ENCODE peak calls at places on chromosomes 11 and 22, in six cellular contexts. W is MM.1S, L is GM23248, Y is body of pancreas, J is IMR-90, F is heart right ventricle. S is an unnamed sample.
A peak's percentile ranks its signal among the peaks of the same experiment; 100 is the strongest.

GRCh38 chr11:32527191-32527590 is 56.4 kb upstream of the EIF3M start:
- DNase-seq in W (no peak), J (no peak), Y (no peak), F (no peak), L (no peak), S (no peak)

GRCh38 chr11:5345831-5346230 is 2.5 kb upstream of the OR51B5 start:
- DNase-seq in Y (no peak), J (peak; percentile 45), W (no peak), F (no peak), L (no peak), S (no peak)

GRCh38 chr11:128488471-128488870 is 98.9 kb downstream of the ETS1 start:
- DNase-seq in F (no peak), J (peak; percentile 98), L (peak; percentile 97), W (no peak), Y (no peak), S (no peak)

GRCh38 chr11:76577921-76578654 is 92.5 kb downstream of the LRRC32 start:
- DNase-seq in Y (no peak), J (no peak), L (no peak), F (peak; percentile 32), W (no peak), S (no peak)

GRCh38 chr11:41119484-41119883 is 340.0 kb downstream of the LRRC4C start:
- DNase-seq in F (no peak), J (no peak), L (no peak), Y (no peak), W (peak; percentile 55), S (no peak)

GRCh38 chr11:76793834-76794291 is 10.7 kb downstream of the TSKU start:
- DNase-seq in J (no peak), L (no peak), W (no peak), F (no peak), Y (no peak), S (no peak)

GRCh38 chr22:44532466-44533025 is 34.5 kb upstream of the RTL6 start:
- DNase-seq in Y (no peak), L (no peak), F (no peak), J (no peak), W (no peak), S (no peak)

GRCh38 chr11:15622231-15622890 is 507.6 kb downstream of the INSC start:
- DNase-seq in J (no peak), Y (no peak), W (no peak), F (no peak), L (no peak), S (no peak)

GRCh38 chr11:128472128-128473110 is 114.9 kb downstream of the ETS1 start:
- DNase-seq in L (peak; percentile 67), W (peak; percentile 60), J (peak; percentile 79), Y (no peak), F (no peak), S (no peak)

GRCh38 chr11:60798631-60799030 is 13.5 kb downstream of the MS4A10 start:
- DNase-seq in F (no peak), W (no peak), Y (no peak), J (no peak), L (no peak), S (no peak)

GRCh38 chr11:60803273-60803936 is 18.3 kb downstream of the MS4A10 start:
- DNase-seq in Y (no peak), J (no peak), L (peak; percentile 7), F (no peak), W (no peak), S (no peak)

GRCh38 chr11:60795291-60795690 is 10.2 kb downstream of the MS4A10 start:
- DNase-seq in L (no peak), J (no peak), F (no peak), Y (no peak), W (no peak), S (no peak)

GRCh38 chr11:60801194-60801593 is 16.1 kb downstream of the MS4A10 start:
- DNase-seq in W (no peak), F (no peak), L (no peak), J (no peak), Y (no peak), S (no peak)

GRCh38 chr11:60797846-60798630 is 12.9 kb downstream of the MS4A10 start:
- DNase-seq in W (no peak), Y (no peak), J (no peak), L (no peak), F (no peak), S (no peak)
- H3K4me1 ChIP-seq in W (no peaks in the 10 kb centered on the region), Y (no peaks in the 10 kb centered on the region), J (no peaks in the 10 kb centered on the region), L (no peaks in the 10 kb centered on the region), F (no peaks in the 10 kb centered on the region), S (no peaks in the 10 kb centered on the region)

GRCh38 chr11:34052036-34052607 is 591 bp downstream of the CAPRIN1 start:
- DNase-seq in J (peak; percentile 84), Y (peak; percentile 87), F (peak; percentile 93), L (peak; percentile 94), W (peak; percentile 91), S (peak; percentile 99)

GRCh38 chr11:34053161-34053686 is 1.7 kb downstream of the CAPRIN1 start:
- DNase-seq in W (peak; percentile 79), L (peak; percentile 91), Y (peak; percentile 62), F (peak; percentile 74), J (peak; percentile 76), S (peak; percentile 98)

GRCh38 chr11:34055218-34056000 is 3.9 kb downstream of the CAPRIN1 start:
- DNase-seq in F (no peak), J (no peak), Y (no peak), L (no peak), W (no peak), S (peak; percentile 60)

GRCh38 chr11:34052608-34053160 is 1.2 kb downstream of the CAPRIN1 start:
- DNase-seq in W (peak; percentile 16), J (no peak), Y (peak; percentile 26), F (no peak), L (peak; percentile 54), S (peak; percentile 77)

GRCh38 chr11:34056672-34057071 is 5.1 kb downstream of the CAPRIN1 start:
- DNase-seq in L (no peak), F (no peak), W (no peak), J (no peak), Y (no peak), S (no peak)
- H3K4me1 ChIP-seq in L (peaks cover 33% of the 10 kb centered on the region), F (peaks cover 50% of the 10 kb centered on the region), W (peaks cover 19% of the 10 kb centered on the region), J (peaks cover 8% of the 10 kb centered on the region), Y (peaks cover 58% of the 10 kb centered on the region), S (peaks cover 63% of the 10 kb centered on the region)

GRCh38 chr11:94737171-94737611 is 31.0 kb upstream of the AMOTL1 start:
- DNase-seq in F (no peak), Y (no peak), W (no peak), J (peak; percentile 54), L (peak; percentile 44), S (no peak)
- H3K4me1 ChIP-seq in F (peaks cover 23% of the 10 kb centered on the region), Y (peaks cover 47% of the 10 kb centered on the region), W (no peaks in the 10 kb centered on the region), J (peaks cover 12% of the 10 kb centered on the region), L (peaks cover 27% of the 10 kb centered on the region), S (peaks cover 41% of the 10 kb centered on the region)

GRCh38 chr11:94754335-94754734 is 13.8 kb upstream of the AMOTL1 start:
- DNase-seq in Y (no peak), W (no peak), L (no peak), F (no peak), J (no peak), S (no peak)
- H3K4me1 ChIP-seq in Y (peaks cover 21% of the 10 kb centered on the region), W (no peaks in the 10 kb centered on the region), L (peaks cover 38% of the 10 kb centered on the region), F (peaks cover 4% of the 10 kb centered on the region), J (peaks cover 10% of the 10 kb centered on the region), S (peaks cover 19% of the 10 kb centered on the region)

DNA sequence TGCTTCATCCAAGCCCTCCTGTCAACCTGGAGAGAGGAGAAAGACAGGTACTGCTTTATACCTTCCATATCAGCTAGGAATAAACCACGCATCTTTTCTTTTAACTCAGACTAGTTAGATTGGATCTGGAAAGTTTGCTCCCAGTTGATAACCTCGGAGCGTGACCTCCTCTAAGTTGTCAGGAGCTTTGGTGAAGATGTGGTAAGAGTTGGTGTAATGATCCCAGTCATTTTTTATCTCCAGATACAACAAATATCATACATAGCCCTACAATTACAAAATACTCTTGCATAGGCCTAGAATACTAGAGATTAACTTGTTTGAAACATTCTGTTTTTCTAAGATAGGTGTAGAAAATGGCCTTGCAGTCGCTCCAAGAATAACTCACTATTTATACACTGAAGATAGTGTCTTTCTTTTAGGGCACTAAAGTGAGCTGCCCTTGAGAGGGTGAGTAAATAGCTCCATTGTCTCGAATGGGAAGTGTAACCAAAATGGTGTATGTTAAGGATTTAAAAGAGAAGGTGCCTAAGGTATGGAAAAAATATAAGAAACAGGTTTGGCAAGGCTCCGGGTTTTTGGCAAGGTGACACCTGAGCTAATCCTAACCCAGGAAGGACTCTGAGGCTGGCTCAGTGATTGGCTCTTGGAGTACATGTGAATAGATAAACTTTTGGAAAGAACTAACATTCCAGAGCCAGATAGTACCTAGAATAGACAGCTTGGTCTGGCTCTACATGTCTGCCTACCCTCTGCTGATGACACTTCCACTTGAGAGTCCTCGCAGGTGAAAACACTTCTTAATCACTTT is 59.4 kb downstream of the GLYATL1 start:
- DNase-seq in F (no peak), L (no peak), Y (no peak), J (no peak), W (no peak), S (no peak)
- H3K4me1 ChIP-seq in F (no peaks in the 10 kb centered on the region), L (no peaks in the 10 kb centered on the region), Y (peaks cover 23% of the 10 kb centered on the region), J (no peaks in the 10 kb centered on the region), W (peaks cover 16% of the 10 kb centered on the region), S (no peaks in the 10 kb centered on the region)

DNA sequence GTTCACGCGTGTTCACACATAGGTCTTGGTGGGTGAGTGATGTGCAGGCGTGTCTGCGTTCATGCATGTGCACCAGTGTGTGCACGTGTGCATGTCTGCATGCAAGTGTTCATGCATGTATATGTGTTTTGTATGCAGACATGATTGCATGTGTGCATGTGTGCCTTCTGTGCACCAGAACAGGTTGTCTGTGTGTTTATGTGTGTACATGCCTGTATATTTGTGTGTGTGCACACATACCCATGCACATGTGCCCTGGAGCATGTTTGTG is 4.9 kb downstream of the ZDHHC8 start:
- DNase-seq in F (no peak), Y (no peak), J (no peak), L (no peak), W (no peak), S (no peak)
- H3K4me1 ChIP-seq in F (peaks cover 67% of the 10 kb centered on the region), Y (peaks cover 49% of the 10 kb centered on the region), J (peaks cover 17% of the 10 kb centered on the region), L (peaks cover 28% of the 10 kb centered on the region), W (no peaks in the 10 kb centered on the region), S (no peaks in the 10 kb centered on the region)

DNA sequence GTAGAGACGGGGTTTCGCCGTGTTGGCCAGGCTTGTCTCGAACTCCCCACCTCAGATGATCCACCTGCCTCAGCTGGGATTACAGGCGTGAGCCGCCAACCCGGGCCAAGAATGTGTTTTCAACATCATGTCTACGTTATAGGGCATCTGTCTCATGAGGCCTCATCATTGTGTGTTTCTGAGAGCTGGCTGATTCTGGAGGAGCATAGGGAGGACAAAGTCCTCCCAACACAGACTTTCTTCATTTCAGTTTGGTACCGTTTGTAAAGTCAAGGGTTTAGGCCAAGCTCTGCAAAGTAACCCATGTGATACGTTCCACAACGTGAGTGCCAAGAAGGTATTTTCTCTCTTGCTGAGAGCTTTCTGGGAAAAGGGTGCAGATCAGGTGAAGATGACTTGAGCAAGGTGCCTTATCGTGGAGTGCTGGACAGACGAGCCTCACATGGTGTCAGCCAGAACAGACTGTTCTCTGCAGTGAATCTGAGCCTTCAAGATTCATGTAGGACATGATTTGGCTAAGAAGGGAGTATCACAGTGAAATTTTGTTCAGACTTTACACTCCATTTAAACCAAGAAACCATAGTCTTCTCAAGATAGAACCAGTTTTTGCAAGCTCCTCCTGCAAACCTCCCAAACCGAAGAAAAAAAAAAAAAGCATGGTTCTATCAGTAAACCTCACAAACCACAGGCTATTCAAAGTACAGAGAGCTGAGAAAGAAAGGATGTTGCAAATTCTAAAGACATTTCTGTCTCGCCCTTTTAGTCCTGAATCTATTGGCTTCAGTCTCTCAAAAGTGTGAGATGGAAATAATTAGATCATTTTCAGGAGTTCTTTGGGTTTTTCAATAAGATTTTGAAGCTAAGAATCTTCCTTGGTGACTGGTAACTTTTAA is 71.7 kb downstream of the DBX1 start:
- DNase-seq in J (peak; percentile 37), L (no peak), Y (no peak), W (peak; percentile 65), F (no peak), S (no peak)
- H3K4me1 ChIP-seq in J (peaks cover 9% of the 10 kb centered on the region), L (no peaks in the 10 kb centered on the region), Y (peaks cover 30% of the 10 kb centered on the region), W (peaks cover 16% of the 10 kb centered on the region), F (peaks cover 12% of the 10 kb centered on the region), S (no peaks in the 10 kb centered on the region)

S was measured in A673.